ENCODE peak calls at places on chromosomes 5 and 9, in four cellular contexts. One of them, this sample, is unnamed.

GRCh38 chr9:30484690-30485089 is 1899.8 kb upstream of the ACO1 start:
- DNase-seq in K562: no peak
- DNase-seq in WTC11: no peak
- DNase-seq in HepG2: no peak
- DNase-seq in this sample: no peak

GRCh38 chr5:119483155-119483554 is 30.9 kb downstream of the HSD17B4 start:
- DNase-seq in K562: no peak
- DNase-seq in WTC11: no peak
- DNase-seq in HepG2: no peak
- DNase-seq in this sample: no peak

GRCh38 chr9:122213589-122214413 is 15.0 kb downstream of the LHX6 start:
- DNase-seq in K562: peak
- DNase-seq in WTC11: peak
- DNase-seq in HepG2: peak
- DNase-seq in this sample: peak

GRCh38 chr5:13215806-13216205 is 728.7 kb downstream of the DNAH5 start:
- DNase-seq in K562: no peak
- DNase-seq in WTC11: no peak
- DNase-seq in HepG2: no peak
- DNase-seq in this sample: no peak

GRCh38 chr5:109567374-109568044 is 122.2 kb upstream of the MAN2A1 start:
- DNase-seq in K562: peak
- DNase-seq in WTC11: no peak
- DNase-seq in HepG2: peak
- DNase-seq in this sample: no peak

GRCh38 chr5:180212363-180213255 is 3.6 kb upstream of the RASGEF1C start:
- DNase-seq in K562: no peak
- DNase-seq in WTC11: no peak
- DNase-seq in HepG2: no peak
- DNase-seq in this sample: no peak

GRCh38 chr5:177592905-177593304 is 902 bp downstream of the TMED9 start:
- DNase-seq in K562: no peak
- DNase-seq in WTC11: no peak
- DNase-seq in HepG2: no peak
- DNase-seq in this sample: no peak

GRCh38 chr5:61435368-61435767 is 103.3 kb downstream of the ZSWIM6 start:
- DNase-seq in K562: no peak
- DNase-seq in WTC11: no peak
- DNase-seq in HepG2: no peak
- DNase-seq in this sample: no peak

GRCh38 chr9:137951597-137952490 is 74.3 kb downstream of the CACNA1B start:
- DNase-seq in K562: no peak
- DNase-seq in WTC11: no peak
- DNase-seq in HepG2: no peak
- DNase-seq in this sample: no peak

GRCh38 chr5:78288246-78288645 is 6.3 kb downstream of the AP3B1 start:
- DNase-seq in K562: no peak
- DNase-seq in WTC11: no peak
- DNase-seq in HepG2: no peak
- DNase-seq in this sample: no peak

GRCh38 chr5:58317808-58318207 is 142.1 kb downstream of the PLK2 start:
- DNase-seq in K562: no peak
- DNase-seq in WTC11: no peak
- DNase-seq in HepG2: no peak
- DNase-seq in this sample: no peak

GRCh38 chr9:127789179-127789578 is 3.3 kb downstream of the CDK9 start:
- DNase-seq in K562: no peak
- DNase-seq in WTC11: no peak
- DNase-seq in HepG2: no peak
- DNase-seq in this sample: no peak

GRCh38 chr9:137878146-137878941 is 762 bp downstream of the CACNA1B start:
- DNase-seq in K562: peak
- DNase-seq in WTC11: peak
- DNase-seq in HepG2: no peak
- DNase-seq in this sample: peak

GRCh38 chr5:1181451-1182359 is 19.7 kb upstream of the SLC6A19 start:
- DNase-seq in K562: no peak
- DNase-seq in WTC11: no peak
- DNase-seq in HepG2: peak
- DNase-seq in this sample: no peak

GRCh38 chr9:110030632-110031031 is 177.3 kb downstream of the C9orf152 start:
- DNase-seq in K562: no peak
- DNase-seq in WTC11: no peak
- DNase-seq in HepG2: no peak
- DNase-seq in this sample: no peak

GRCh38 chr9:129774791-129775149 is 21.9 kb upstream of the PTGES start:
- DNase-seq in K562: peak
- DNase-seq in WTC11: no peak
- DNase-seq in HepG2: no peak
- DNase-seq in this sample: no peak

GRCh38 chr5:43515678-43516048 is 715 bp upstream of the C5orf34 start:
- DNase-seq in K562: no peak
- DNase-seq in WTC11: no peak
- DNase-seq in HepG2: no peak
- DNase-seq in this sample: no peak

GRCh38 chr5:40518511-40518917 is 161.2 kb upstream of the PTGER4 start:
- DNase-seq in K562: no peak
- DNase-seq in WTC11: no peak
- DNase-seq in HepG2: no peak
- DNase-seq in this sample: no peak

GRCh38 chr5:168987540-168988300 is 313.2 kb downstream of the SLIT3 start:
- DNase-seq in K562: peak
- DNase-seq in WTC11: peak
- DNase-seq in HepG2: peak
- DNase-seq in this sample: peak

GRCh38 chr5:168988699-168989098 is 312.2 kb downstream of the SLIT3 start:
- DNase-seq in K562: no peak
- DNase-seq in WTC11: no peak
- DNase-seq in HepG2: no peak
- DNase-seq in this sample: no peak

GRCh38 chr5:168989731-168990505 is 311.0 kb downstream of the SLIT3 start:
- DNase-seq in K562: no peak
- DNase-seq in WTC11: no peak
- DNase-seq in HepG2: peak
- DNase-seq in this sample: no peak

GRCh38 chr5:168984135-168984675 is 316.7 kb downstream of the SLIT3 start:
- DNase-seq in K562: no peak
- DNase-seq in WTC11: no peak
- DNase-seq in HepG2: no peak
- DNase-seq in this sample: no peak

DNA sequence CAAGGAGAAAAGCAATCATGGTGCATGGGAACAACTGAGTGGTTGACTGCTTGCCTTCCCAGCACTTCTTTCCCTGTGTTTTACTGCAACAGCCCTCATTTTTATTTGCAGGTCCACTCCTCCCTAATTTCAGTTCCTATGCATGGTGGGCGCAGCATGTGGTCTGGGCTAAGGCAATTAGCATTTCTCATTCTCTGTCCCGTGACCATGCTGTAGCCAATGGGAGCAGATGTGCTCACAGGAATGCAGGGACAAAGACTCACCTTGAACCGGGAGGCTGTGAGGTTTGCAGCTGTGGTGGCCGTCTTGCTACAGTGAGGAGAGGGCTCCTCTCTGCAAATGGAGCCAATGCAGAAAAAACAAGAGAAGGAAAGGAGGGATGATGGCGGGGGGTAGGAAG is 315.5 kb downstream of the SLIT3 start:
- DNase-seq in K562: no peak
- DNase-seq in WTC11: peak
- DNase-seq in HepG2: no peak
- DNase-seq in this sample: no peak
- TF ChIP-seq ELF4 in K562: no peak
- TF ChIP-seq ELF4 in WTC11: no peak
- TF ChIP-seq ELF4 in HepG2: no peak
- TF ChIP-seq ELF4 in this sample: no peak

GRCh38 chr9:135684691-135685090 is 14.6 kb downstream of the SOHLH1 start:
- DNase-seq in K562: no peak
- DNase-seq in WTC11: no peak
- DNase-seq in HepG2: no peak
- DNase-seq in this sample: no peak
- TF ChIP-seq ELF4 in K562: no peak
- TF ChIP-seq ELF4 in WTC11: no peak
- TF ChIP-seq ELF4 in HepG2: no peak
- TF ChIP-seq ELF4 in this sample: no peak

DNA sequence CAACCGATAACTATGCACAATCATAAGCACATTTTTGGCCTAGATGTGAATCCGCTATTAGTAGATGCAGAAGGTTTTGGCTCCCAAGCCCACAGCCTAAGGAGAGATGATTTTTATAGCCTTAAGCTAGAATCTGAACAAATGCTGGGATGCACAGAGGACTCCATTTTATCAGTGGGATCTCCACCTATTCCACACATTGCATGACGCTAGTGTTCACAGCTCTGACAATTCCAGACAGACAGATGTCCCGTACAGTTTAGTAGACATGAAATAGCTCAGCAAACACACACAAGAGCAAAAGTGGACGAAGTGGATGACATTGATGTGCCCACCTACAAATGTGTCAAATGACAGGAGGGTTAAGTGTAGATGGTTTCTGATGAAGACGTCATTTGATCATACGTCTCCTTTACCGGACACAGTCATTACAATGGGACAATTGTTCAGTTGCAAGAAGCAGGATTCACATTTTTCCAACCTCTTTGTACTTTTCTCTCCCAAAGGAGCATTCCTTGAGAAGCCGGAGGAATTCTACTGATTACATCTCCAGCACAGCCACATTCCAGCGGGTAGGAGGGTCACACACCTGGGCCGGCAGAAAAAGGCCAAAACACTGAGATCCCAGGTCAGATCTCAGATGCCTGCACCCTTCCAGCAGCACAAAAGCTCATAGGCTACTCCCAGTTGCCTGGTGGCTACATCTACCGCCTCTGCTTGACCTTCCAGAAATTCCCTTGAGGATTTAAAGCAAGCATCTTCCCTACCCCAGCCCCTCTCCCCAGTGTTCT is 202.4 kb downstream of the SLIT3 start:
- DNase-seq in K562: no peak
- DNase-seq in WTC11: no peak
- DNase-seq in HepG2: no peak
- DNase-seq in this sample: no peak
- TF ChIP-seq ELF4 in K562: no peak
- TF ChIP-seq ELF4 in WTC11: no peak
- TF ChIP-seq ELF4 in HepG2: no peak
- TF ChIP-seq ELF4 in this sample: no peak

DNA sequence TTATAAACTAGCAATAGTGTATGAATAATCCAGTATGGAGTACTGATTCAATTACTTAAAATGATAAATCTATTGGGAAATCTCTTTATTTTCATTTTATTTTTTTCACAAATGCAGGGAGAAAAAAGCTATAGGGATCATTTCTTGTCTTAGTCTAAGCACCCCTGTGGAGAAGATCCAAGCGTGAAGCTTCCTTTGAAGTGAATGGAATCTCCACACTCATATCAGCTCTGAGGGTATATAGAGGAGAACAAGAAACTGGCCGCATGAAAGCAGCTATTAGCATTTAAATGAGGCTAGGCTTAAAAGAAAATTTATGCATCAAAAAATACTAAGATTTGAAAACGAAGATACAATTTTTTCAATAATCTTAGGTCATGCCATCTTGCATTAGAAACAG is 12.9 kb upstream of the PAM start:
- DNase-seq in K562: no peak
- DNase-seq in WTC11: no peak
- DNase-seq in HepG2: no peak
- DNase-seq in this sample: no peak
- TF ChIP-seq ELF4 in K562: no peak
- TF ChIP-seq ELF4 in WTC11: no peak
- TF ChIP-seq ELF4 in HepG2: no peak
- TF ChIP-seq ELF4 in this sample: no peak

GRCh38 chr5:160250826-160251225 is 21.5 kb downstream of the FABP6 start:
- DNase-seq in K562: no peak
- DNase-seq in WTC11: no peak
- DNase-seq in HepG2: no peak
- DNase-seq in this sample: no peak

GRCh38 chr5:160251406-160252155 is 22.3 kb downstream of the FABP6 start:
- DNase-seq in K562: no peak
- DNase-seq in WTC11: no peak
- DNase-seq in HepG2: no peak
- DNase-seq in this sample: no peak

GRCh38 chr5:160253441-160253840 is 24.1 kb downstream of the FABP6 start:
- DNase-seq in K562: no peak
- DNase-seq in WTC11: no peak
- DNase-seq in HepG2: no peak
- DNase-seq in this sample: no peak

GRCh38 chr5:160252916-160253315 is 23.6 kb downstream of the FABP6 start:
- DNase-seq in K562: no peak
- DNase-seq in WTC11: no peak
- DNase-seq in HepG2: no peak
- DNase-seq in this sample: no peak

GRCh38 chr5:160254706-160255105 is 25.4 kb downstream of the FABP6 start:
- DNase-seq in K562: no peak
- DNase-seq in WTC11: no peak
- DNase-seq in HepG2: no peak
- DNase-seq in this sample: no peak
- TF ChIP-seq ELF4 in K562: no peak
- TF ChIP-seq ELF4 in WTC11: no peak
- TF ChIP-seq ELF4 in HepG2: no peak
- TF ChIP-seq ELF4 in this sample: no peak

DNA sequence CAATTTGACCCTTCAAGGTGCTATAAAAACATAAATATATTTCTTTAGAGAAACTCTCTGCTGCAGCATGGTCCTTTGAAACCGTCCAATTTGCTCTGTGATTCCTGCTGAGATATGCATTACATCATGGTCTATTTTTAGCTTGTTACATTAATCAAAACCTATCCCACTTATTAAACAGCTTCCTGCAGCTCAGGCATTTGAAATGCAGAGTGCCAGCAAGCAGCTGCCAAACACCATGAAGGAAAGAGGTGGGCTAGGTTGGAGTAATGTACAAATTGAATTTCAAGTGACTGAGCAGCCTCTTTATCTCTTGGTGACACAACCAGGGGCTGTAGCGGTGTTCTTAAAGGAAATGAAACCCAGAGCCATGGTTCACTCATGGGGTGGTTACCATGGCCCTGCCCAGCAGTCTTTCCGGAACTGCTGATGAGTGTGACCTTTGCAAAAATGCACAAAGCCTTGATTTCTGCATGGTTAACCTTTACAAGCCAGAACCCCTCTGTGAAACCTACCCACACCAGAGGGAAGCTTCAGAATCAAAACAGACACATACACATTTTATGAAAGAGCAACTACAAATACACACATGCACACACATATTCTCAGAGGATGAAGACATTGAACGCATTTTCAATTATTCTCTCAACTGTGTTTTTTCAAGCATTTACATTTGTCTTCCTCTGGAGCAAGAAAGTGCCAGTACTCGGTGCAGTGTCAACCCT is 155.8 kb upstream of the ZNF608 start:
- DNase-seq in K562: no peak
- DNase-seq in WTC11: no peak
- DNase-seq in HepG2: no peak
- DNase-seq in this sample: peak
- TF ChIP-seq ELF4 in K562: no peak
- TF ChIP-seq ELF4 in WTC11: no peak
- TF ChIP-seq ELF4 in HepG2: no peak
- TF ChIP-seq ELF4 in this sample: no peak